ENCODE peak calls at places on chromosomes 13 and 19, in four cellular contexts. B is CD4-positive, alpha-beta T cell; J is K562; D is B cell. S is an unnamed sample.

GRCh38 chr13:68173111-68173510 is 943.0 kb upstream of the PCDH9 start:
- DNase-seq in B (no peak), J (no peak), D (no peak), S (no peak)

GRCh38 chr19:15424121-15424520 is 5.3 kb upstream of the AKAP8L start:
- DNase-seq in B (no peak), J (no peak), D (no peak), S (no peak)

GRCh38 chr19:5117421-5117820 is 148.5 kb downstream of the KDM4B start:
- DNase-seq in B (no peak), J (no peak), D (no peak), S (no peak)

GRCh38 chr13:110070511-110071120 is 236.3 kb downstream of the COL4A1 start:
- DNase-seq in B (no peak), J (no peak), D (no peak), S (no peak)

GRCh38 chr19:14449321-14449720 is 16.2 kb downstream of the PKN1 start:
- DNase-seq in B (no peak), J (no peak), D (no peak), S (no peak)

GRCh38 chr13:42593719-42594012 is 19.7 kb downstream of the TNFSF11 start:
- DNase-seq in B (no peak), J (no peak), D (no peak), S (no peak)

GRCh38 chr19:49468746-49469447 is 5.1 kb upstream of the FLT3LG start:
- DNase-seq in B (peak), J (peak), D (peak), S (peak)

GRCh38 chr13:112574476-112575294 is 13.3 kb downstream of the TUBGCP3 start:
- DNase-seq in B (no peak), J (no peak), D (no peak), S (no peak)

GRCh38 chr13:36718146-36718545 is 44.3 kb downstream of the SERTM1 start:
- DNase-seq in B (no peak), J (no peak), D (no peak), S (no peak)

GRCh38 chr13:30463820-30464495 is 1.8 kb downstream of the HMGB1 start:
- DNase-seq in B (peak), J (peak), D (peak), S (peak)

GRCh38 chr19:27974082-27974513 is 1238.9 kb downstream of the UQCRFS1 start:
- DNase-seq in B (no peak), J (peak), D (peak), S (peak)

GRCh38 chr13:101150998-101151397 is 265.3 kb downstream of the NALCN start:
- DNase-seq in B (no peak), J (no peak), D (no peak), S (no peak)

GRCh38 chr13:24185591-24186232 is 25.2 kb downstream of the SPATA13 start:
- DNase-seq in B (no peak), J (no peak), D (no peak), S (no peak)

GRCh38 chr13:20197361-20197834 is 4.7 kb upstream of the GJB2 start:
- DNase-seq in B (peak), J (peak), D (peak), S (peak)

GRCh38 chr13:42996584-42996983 is 4.5 kb upstream of the EPSTI1 start:
- DNase-seq in B (no peak), J (no peak), D (no peak), S (no peak)

GRCh38 chr19:19578241-19578640 is 40.2 kb downstream of the CILP2 start:
- DNase-seq in B (no peak), J (no peak), D (no peak), S (no peak)

GRCh38 chr13:113950451-113951245 is 23.2 kb downstream of the C13orf46 start:
- DNase-seq in B (no peak), J (no peak), D (no peak), S (no peak)

GRCh38 chr19:3479819-3480215 is 508 bp downstream of the SMIM24 start:
- DNase-seq in B (no peak), J (peak), D (peak), S (no peak)

GRCh38 chr19:15525291-15525690 is 17.0 kb downstream of the CYP4F22 start:
- DNase-seq in B (no peak), J (no peak), D (no peak), S (no peak)

GRCh38 chr19:47587295-47587694 is 14.3 kb upstream of the ZNF541 start:
- DNase-seq in B (no peak), J (no peak), D (no peak), S (no peak)

GRCh38 chr13:35469781-35470380 is 6.6 kb downstream of the MAB21L1 start:
- DNase-seq in B (no peak), J (no peak), D (no peak), S (no peak)

GRCh38 chr13:89568746-89569145 is 1778.7 kb upstream of the MIR17HG start:
- DNase-seq in B (no peak), J (no peak), D (no peak), S (no peak)

GRCh38 chr19:40257096-40257517 is 28.0 kb downstream of the AKT2 start:
- DNase-seq in B (no peak), J (no peak), D (no peak), S (no peak)

GRCh38 chr13:45828253-45828968 is 23.1 kb downstream of the SIAH3 start:
- DNase-seq in B (no peak), J (no peak), D (no peak), S (no peak)
- TF ChIP-seq CTCF in B (no peak), J (no peak), D (no peak), S (no peak)

GRCh38 chr19:42108527-42109389 is 23.5 kb downstream of the POU2F2 start:
- DNase-seq in B (peak), J (peak), D (peak), S (peak)
- TF ChIP-seq CTCF in B (peak), J (peak), D (peak), S (peak)

GRCh38 chr13:82330499-82330898 is 1551.8 kb downstream of the SLITRK1 start:
- DNase-seq in B (no peak), J (peak), D (peak), S (peak)
- TF ChIP-seq CTCF in B (peak), J (no peak), D (peak), S (peak)

DNA sequence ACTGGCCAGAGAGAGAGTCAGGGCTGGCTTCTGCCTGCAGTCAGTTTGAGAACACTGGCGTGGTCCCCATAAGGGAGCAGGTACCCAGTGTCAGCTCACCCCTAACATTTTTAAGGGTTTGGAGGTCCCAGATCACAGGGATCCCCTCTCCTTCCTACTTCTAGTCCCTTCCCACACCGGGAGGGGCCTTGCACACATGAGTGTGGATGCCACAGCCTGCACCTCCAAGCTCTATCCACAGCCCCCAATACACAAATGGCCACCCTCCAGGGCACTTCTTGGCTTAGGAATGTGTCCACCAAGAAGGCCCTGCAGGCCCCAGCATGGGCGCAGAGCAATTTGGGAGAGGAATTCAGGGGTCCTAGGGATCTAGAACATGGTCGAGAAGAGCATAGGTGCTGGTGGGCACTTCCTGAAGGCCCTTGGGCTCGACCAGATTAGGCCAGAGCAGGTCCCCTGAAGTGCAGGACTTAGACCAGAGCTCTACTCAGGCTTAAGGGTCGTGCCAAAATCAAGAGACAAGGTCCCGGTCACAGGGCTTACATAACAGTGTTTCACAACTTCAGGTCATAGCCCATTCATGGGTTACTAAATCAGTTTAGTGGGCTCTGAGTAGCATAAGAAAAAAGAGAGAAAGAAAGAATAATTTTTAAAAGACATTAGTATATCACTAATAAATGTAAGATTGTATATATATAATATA is 16.0 kb downstream of the FXYD5 start:
- DNase-seq in B (no peak), J (no peak), D (no peak), S (no peak)
- TF ChIP-seq CTCF in B (no peak), J (no peak), D (no peak), S (no peak)

GRCh38 chr19:13033819-13034611 is 38.7 kb downstream of the NFIX start:
- DNase-seq in B (no peak), J (peak), D (peak), S (peak)

GRCh38 chr19:13031917-13032623 is 36.8 kb downstream of the NFIX start:
- DNase-seq in B (no peak), J (no peak), D (no peak), S (no peak)

GRCh38 chr19:13034636-13035035 is 39.4 kb downstream of the NFIX start:
- DNase-seq in B (no peak), J (no peak), D (no peak), S (no peak)

GRCh38 chr19:13032837-13033236 is 37.6 kb downstream of the NFIX start:
- DNase-seq in B (no peak), J (no peak), D (no peak), S (no peak)

GRCh38 chr19:13033244-13033643 is 38.0 kb downstream of the NFIX start:
- DNase-seq in B (no peak), J (no peak), D (no peak), S (no peak)
- TF ChIP-seq CTCF in B (no peak), J (no peak), D (no peak), S (no peak)

GRCh38 chr13:87280139-87280538 is 391.0 kb upstream of the SLITRK5 start:
- DNase-seq in B (no peak), J (no peak), D (no peak), S (no peak)
- TF ChIP-seq CTCF in B (no peak), J (no peak), D (no peak), S (no peak)

S was measured in GM10248.